ENCODE peak calls at places on chromosome 2, in four cellular contexts. H is NCI-H446, E is GM04503, U is NCI-H748 treated with DMSO at 0.1 percent for 48 hours. T is an unnamed sample.

GRCh38 chr2:209525336-209525735 is 101.5 kb downstream of the MAP2 start:
- DNase-seq in H (peak; percentile 28), E (no peak), U (no peak), T (no peak)

GRCh38 chr2:74924463-74925265 is 33.8 kb upstream of the POLE4 start:
- DNase-seq in H (no peak), E (no peak), U (no peak), T (no peak)

GRCh38 chr2:219286436-219287115 is 7.4 kb downstream of the DNAJB2 start:
- DNase-seq in H (no peak), E (no peak), U (no peak), T (no peak)

GRCh38 chr2:8247905-8248622 is 433.8 kb upstream of the ID2 start:
- DNase-seq in H (no peak), E (no peak), U (no peak), T (no peak)

GRCh38 chr2:201661366-201661765 is 18.1 kb upstream of the TMEM237 start:
- DNase-seq in H (no peak), E (no peak), U (no peak), T (no peak)

GRCh38 chr2:18194161-18194560 is 315.7 kb downstream of the KCNS3 start:
- DNase-seq in H (no peak), E (no peak), U (no peak), T (no peak)

GRCh38 chr2:134127496-134127895 is 126.4 kb upstream of the MGAT5 start:
- DNase-seq in H (no peak), E (no peak), U (no peak), T (no peak)

GRCh38 chr2:109141006-109141600 is 12.1 kb downstream of the SH3RF3 start:
- DNase-seq in H (no peak), E (no peak), U (no peak), T (no peak)

GRCh38 chr2:100292022-100292580 is 30.2 kb downstream of the LONRF2 start:
- DNase-seq in H (no peak), E (peak; percentile 43), U (no peak), T (peak; percentile 39)

T was measured in DMS153.